ENCODE peak calls at places on chromosomes 7 and 10, in six cellular contexts. R is HCT116, V is HepG2, F is IMR-90, C is endodermal cell, U is neuronal stem cell. I is an unnamed sample. For H3K4me1, the result is how much of the 10 kb centered on the place peaks cover.

GRCh38 chr10:102962259-102962658 is 44.2 kb downstream of the CNNM2 start:
- DNase-seq in R (no peak), V (no peak), F (no peak), C (no peak), U (no peak), I (no peak)

GRCh38 chr10:12419279-12419847 is 70.0 kb downstream of the CAMK1D start:
- DNase-seq in R (peak), V (no peak), F (peak), C (no peak), U (no peak), I (no peak)

GRCh38 chr10:88802430-88802829 is at the start of gene LIPM:
- DNase-seq in R (no peak), V (no peak), F (no peak), C (no peak), U (no peak), I (no peak)

GRCh38 chr7:85927226-85927625 is 716.5 kb upstream of the GRM3 start:
- DNase-seq in R (no peak), V (no peak), F (no peak), C (no peak), U (no peak), I (no peak)

GRCh38 chr10:21510218-21511070 is 15.0 kb downstream of the SKIDA1 start:
- DNase-seq in R (no peak), V (no peak), F (no peak), C (peak), U (peak), I (no peak)

GRCh38 chr10:6218692-6219493 is 16.2 kb downstream of the PFKFB3 start:
- DNase-seq in R (no peak), V (no peak), F (peak), C (no peak), U (peak), I (no peak)

GRCh38 chr10:80471715-80472233 is 17.7 kb downstream of the TSPAN14 start:
- DNase-seq in R (peak), V (no peak), F (no peak), C (no peak), U (no peak), I (no peak)

GRCh38 chr10:124628676-124629021 is 115.5 kb downstream of the FAM53B start:
- DNase-seq in R (no peak), V (no peak), F (no peak), C (no peak), U (no peak), I (no peak)

GRCh38 chr10:57430376-57430775 is 837.3 kb downstream of the IPMK start:
- DNase-seq in R (no peak), V (no peak), F (no peak), C (no peak), U (no peak), I (no peak)

GRCh38 chr10:49666685-49667084 is 12.8 kb upstream of the C10orf53 start:
- DNase-seq in R (no peak), V (no peak), F (no peak), C (no peak), U (no peak), I (no peak)

GRCh38 chr7:15376601-15377000 is 185.2 kb downstream of the AGMO start:
- DNase-seq in R (no peak), V (no peak), F (no peak), C (no peak), U (no peak), I (no peak)

GRCh38 chr7:55078465-55079372 is 59.9 kb downstream of the EGFR start:
- DNase-seq in R (no peak), V (peak), F (no peak), C (peak), U (no peak), I (peak)
- H3K4me1 ChIP-seq in R (half or more), V (half or more), F (under half), C (under half), U (under half), I (half or more)

GRCh38 chr10:84765656-84766055 is 437.3 kb downstream of the CCSER2 start:
- DNase-seq in R (no peak), V (no peak), F (no peak), C (no peak), U (no peak), I (no peak)

GRCh38 chr10:84763965-84764364 is 435.6 kb downstream of the CCSER2 start:
- DNase-seq in R (no peak), V (no peak), F (no peak), C (no peak), U (no peak), I (no peak)

GRCh38 chr10:84768132-84768531 is 439.7 kb downstream of the CCSER2 start:
- DNase-seq in R (no peak), V (no peak), F (no peak), C (no peak), U (no peak), I (no peak)

GRCh38 chr10:84766923-84767322 is 438.5 kb downstream of the CCSER2 start:
- DNase-seq in R (no peak), V (no peak), F (no peak), C (no peak), U (no peak), I (no peak)

DNA sequence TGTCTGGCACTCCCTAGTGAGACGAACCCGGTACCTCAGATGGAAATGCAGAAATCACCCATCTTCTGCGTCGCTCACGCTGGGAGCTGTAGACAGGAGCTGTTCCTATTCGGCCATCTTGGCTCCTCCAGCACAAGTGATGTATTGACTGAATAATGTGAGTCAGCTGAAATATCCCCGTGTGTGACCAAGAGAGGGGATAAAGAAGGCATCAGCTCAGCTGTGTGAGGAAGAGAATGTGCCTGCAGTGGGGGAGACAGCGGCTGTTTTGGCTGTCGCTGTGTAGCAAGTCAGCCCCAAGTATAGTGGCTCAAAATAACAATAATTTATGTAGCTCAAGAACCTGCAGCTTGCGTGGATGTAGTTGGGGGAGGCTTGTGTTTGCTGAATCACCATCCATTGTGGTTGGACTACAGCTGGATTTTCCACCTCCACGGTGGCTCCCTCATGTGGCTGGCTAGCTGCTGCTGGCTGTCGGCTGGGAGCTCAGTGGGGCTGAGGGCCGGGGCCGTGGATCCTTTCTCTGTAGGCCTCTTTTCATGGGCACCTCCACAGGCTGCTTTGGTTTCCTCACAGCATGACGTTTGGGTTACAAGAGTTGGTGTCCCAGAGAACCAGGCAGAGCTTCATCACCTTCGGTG is 434.5 kb downstream of the CCSER2 start:
- DNase-seq in R (no peak), V (no peak), F (no peak), C (peak), U (no peak), I (no peak)
- H3K9ac ChIP-seq in R (no peak), V (no peak), F (no peak), C (no peak), U (peak), I (no peak)

GRCh38 chr10:44306147-44306710 is 78.7 kb downstream of the CXCL12 start:
- DNase-seq in R (no peak), V (no peak), F (peak), C (no peak), U (no peak), I (no peak)
- H3K4me1 ChIP-seq in R (under half), V (under half), F (under half), C (under half), U (under half), I (under half)

GRCh38 chr10:121598261-121599249 is at the start of gene FGFR2:
- DNase-seq in R (peak), V (peak), F (no peak), C (peak), U (peak), I (no peak)
- H3K9ac ChIP-seq in R (peak), V (peak), F (no peak), C (peak), U (peak), I (no peak)

GRCh38 chr7:134047675-134048074 is 79.5 kb upstream of the LRGUK start:
- DNase-seq in R (no peak), V (no peak), F (no peak), C (no peak), U (no peak), I (no peak)

GRCh38 chr7:134048166-134048565 is 79.0 kb upstream of the LRGUK start:
- DNase-seq in R (no peak), V (no peak), F (no peak), C (no peak), U (no peak), I (no peak)

GRCh38 chr7:134045716-134046115 is 81.4 kb upstream of the LRGUK start:
- DNase-seq in R (no peak), V (no peak), F (no peak), C (no peak), U (no peak), I (no peak)

GRCh38 chr7:134046594-134047128 is 80.5 kb upstream of the LRGUK start:
- DNase-seq in R (no peak), V (no peak), F (no peak), C (peak), U (no peak), I (no peak)

GRCh38 chr7:134051020-134051419 is 76.1 kb upstream of the LRGUK start:
- DNase-seq in R (no peak), V (no peak), F (no peak), C (no peak), U (no peak), I (no peak)
- H3K4me1 ChIP-seq in R (under half), V (under half), F (under half), C (under half), U (under half), I (under half)

DNA sequence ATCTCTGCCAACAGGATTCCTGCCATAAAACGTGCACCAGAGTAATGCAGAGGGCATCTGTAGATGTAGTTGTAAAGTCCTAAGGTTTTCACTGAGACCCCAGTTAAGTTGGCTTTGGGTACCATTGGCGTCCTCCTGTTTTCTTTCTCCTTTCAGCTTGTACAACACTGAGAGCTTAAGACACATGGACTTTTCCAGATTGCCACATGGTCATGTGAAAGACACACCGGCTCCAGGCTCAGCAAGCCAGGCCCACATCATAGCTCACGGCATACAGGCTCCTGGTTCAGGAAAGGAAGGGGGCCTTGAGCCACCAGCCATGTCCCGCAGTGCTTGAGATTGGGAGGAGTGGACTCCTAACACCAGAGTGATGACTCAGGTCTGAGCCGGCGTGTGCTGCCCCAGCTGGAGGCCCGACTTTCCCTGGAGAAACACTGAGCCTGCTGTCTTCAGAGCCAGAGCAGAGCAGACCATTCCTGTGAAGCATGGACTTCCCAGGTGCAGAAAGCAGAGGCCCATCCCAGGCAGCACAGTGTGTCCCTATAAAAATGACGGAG is 252.7 kb downstream of the PRPF18 start:
- DNase-seq in R (no peak), V (no peak), F (peak), C (peak), U (no peak), I (no peak)
- H3K9ac ChIP-seq in R (no peak), V (no peak), F (no peak), C (no peak), U (no peak), I (no peak)

I was measured in Karpas-422.